ENCODE peak calls at places on chromosomes 13 and 19, in ten cellular contexts. One of them, this sample, is unnamed.

GRCh38 chr19:58042709-58043340 is 9.0 kb downstream of the ZSCAN1 start:
- DNase-seq in tibial artery: no peak
- DNase-seq in MM.1S: no peak
- DNase-seq in smooth muscle cell of the brain vasculature: no peak
- DNase-seq in kidney: no peak
- DNase-seq in activated CD4-positive, alpha-beta T cell treated with anti-CD3 and anti-CD28 coated beads, Interleukin-2, amount 50 U/mL, for 48 hours: no peak
- DNase-seq in HL-60: no peak
- DNase-seq in iPS-NIHi11: peak; percentile 69
- DNase-seq in skeletal muscle cell: no peak
- DNase-seq in cardiac muscle cell: no peak
- DNase-seq in this sample: no peak

GRCh38 chr13:80040219-80040976 is 300.5 kb downstream of the SPRY2 start:
- DNase-seq in cardiac muscle cell: no peak
- DNase-seq in smooth muscle cell of the brain vasculature: peak; percentile 36
- DNase-seq in skeletal muscle cell: peak; percentile 98
- DNase-seq in tibial artery: no peak
- DNase-seq in kidney: no peak
- DNase-seq in MM.1S: no peak
- DNase-seq in iPS-NIHi11: no peak
- DNase-seq in activated CD4-positive, alpha-beta T cell treated with anti-CD3 and anti-CD28 coated beads, Interleukin-2, amount 50 U/mL, for 48 hours: no peak
- DNase-seq in HL-60: no peak
- DNase-seq in this sample: no peak

GRCh38 chr13:41897126-41897525 is 63.8 kb downstream of the VWA8 start:
- DNase-seq in skeletal muscle cell: no peak
- DNase-seq in cardiac muscle cell: no peak
- DNase-seq in kidney: no peak
- DNase-seq in tibial artery: no peak
- DNase-seq in HL-60: no peak
- DNase-seq in iPS-NIHi11: no peak
- DNase-seq in activated CD4-positive, alpha-beta T cell treated with anti-CD3 and anti-CD28 coated beads, Interleukin-2, amount 50 U/mL, for 48 hours: no peak
- DNase-seq in MM.1S: no peak
- DNase-seq in smooth muscle cell of the brain vasculature: no peak
- DNase-seq in this sample: no peak

GRCh38 chr13:67225252-67226159 is 4.6 kb downstream of the PCDH9 start:
- DNase-seq in cardiac muscle cell: no peak
- DNase-seq in kidney: no peak
- DNase-seq in iPS-NIHi11: no peak
- DNase-seq in MM.1S: no peak
- DNase-seq in HL-60: no peak
- DNase-seq in smooth muscle cell of the brain vasculature: no peak
- DNase-seq in tibial artery: no peak
- DNase-seq in skeletal muscle cell: no peak
- DNase-seq in activated CD4-positive, alpha-beta T cell treated with anti-CD3 and anti-CD28 coated beads, Interleukin-2, amount 50 U/mL, for 48 hours: no peak
- DNase-seq in this sample: no peak

GRCh38 chr13:100175078-100175802 is 86.3 kb downstream of the PCCA start:
- DNase-seq in smooth muscle cell of the brain vasculature: no peak
- DNase-seq in activated CD4-positive, alpha-beta T cell treated with anti-CD3 and anti-CD28 coated beads, Interleukin-2, amount 50 U/mL, for 48 hours: no peak
- DNase-seq in HL-60: no peak
- DNase-seq in cardiac muscle cell: no peak
- DNase-seq in skeletal muscle cell: no peak
- DNase-seq in iPS-NIHi11: no peak
- DNase-seq in tibial artery: no peak
- DNase-seq in MM.1S: no peak
- DNase-seq in kidney: no peak
- DNase-seq in this sample: no peak

GRCh38 chr19:13002389-13002898 is 7.2 kb downstream of the NFIX start:
- DNase-seq in activated CD4-positive, alpha-beta T cell treated with anti-CD3 and anti-CD28 coated beads, Interleukin-2, amount 50 U/mL, for 48 hours: no peak
- DNase-seq in kidney: no peak
- DNase-seq in smooth muscle cell of the brain vasculature: no peak
- DNase-seq in tibial artery: no peak
- DNase-seq in MM.1S: no peak
- DNase-seq in HL-60: no peak
- DNase-seq in skeletal muscle cell: no peak
- DNase-seq in iPS-NIHi11: no peak
- DNase-seq in cardiac muscle cell: no peak
- DNase-seq in this sample: no peak

GRCh38 chr19:17686592-17687042 is 1.5 kb downstream of the UNC13A start:
- DNase-seq in skeletal muscle cell: no peak
- DNase-seq in tibial artery: no peak
- DNase-seq in HL-60: no peak
- DNase-seq in activated CD4-positive, alpha-beta T cell treated with anti-CD3 and anti-CD28 coated beads, Interleukin-2, amount 50 U/mL, for 48 hours: no peak
- DNase-seq in cardiac muscle cell: peak; percentile 5
- DNase-seq in smooth muscle cell of the brain vasculature: no peak
- DNase-seq in MM.1S: no peak
- DNase-seq in kidney: peak; percentile 81
- DNase-seq in iPS-NIHi11: peak; percentile 86
- DNase-seq in this sample: no peak

GRCh38 chr13:113058988-113059850 is 46.4 kb upstream of the F7 start:
- DNase-seq in cardiac muscle cell: no peak
- DNase-seq in activated CD4-positive, alpha-beta T cell treated with anti-CD3 and anti-CD28 coated beads, Interleukin-2, amount 50 U/mL, for 48 hours: no peak
- DNase-seq in kidney: peak; percentile 43
- DNase-seq in iPS-NIHi11: no peak
- DNase-seq in tibial artery: no peak
- DNase-seq in HL-60: no peak
- DNase-seq in smooth muscle cell of the brain vasculature: no peak
- DNase-seq in skeletal muscle cell: no peak
- DNase-seq in MM.1S: no peak
- DNase-seq in this sample: no peak

GRCh38 chr19:17070912-17071311 is 4.3 kb downstream of the HAUS8 start:
- DNase-seq in smooth muscle cell of the brain vasculature: no peak
- DNase-seq in tibial artery: no peak
- DNase-seq in HL-60: no peak
- DNase-seq in iPS-NIHi11: no peak
- DNase-seq in kidney: no peak
- DNase-seq in MM.1S: no peak
- DNase-seq in cardiac muscle cell: no peak
- DNase-seq in skeletal muscle cell: no peak
- DNase-seq in activated CD4-positive, alpha-beta T cell treated with anti-CD3 and anti-CD28 coated beads, Interleukin-2, amount 50 U/mL, for 48 hours: no peak
- DNase-seq in this sample: no peak

GRCh38 chr19:39131255-39131755 is 5.7 kb downstream of the PAK4 start:
- DNase-seq in iPS-NIHi11: no peak
- DNase-seq in HL-60: no peak
- DNase-seq in tibial artery: no peak
- DNase-seq in cardiac muscle cell: no peak
- DNase-seq in smooth muscle cell of the brain vasculature: no peak
- DNase-seq in activated CD4-positive, alpha-beta T cell treated with anti-CD3 and anti-CD28 coated beads, Interleukin-2, amount 50 U/mL, for 48 hours: no peak
- DNase-seq in MM.1S: no peak
- DNase-seq in skeletal muscle cell: no peak
- DNase-seq in kidney: peak; percentile 84
- DNase-seq in this sample: no peak

GRCh38 chr13:26721251-26721939 is 39.2 kb downstream of the GPR12 start:
- DNase-seq in HL-60: peak; percentile 28
- DNase-seq in activated CD4-positive, alpha-beta T cell treated with anti-CD3 and anti-CD28 coated beads, Interleukin-2, amount 50 U/mL, for 48 hours: peak; percentile 39
- DNase-seq in skeletal muscle cell: no peak
- DNase-seq in kidney: no peak
- DNase-seq in MM.1S: no peak
- DNase-seq in tibial artery: no peak
- DNase-seq in cardiac muscle cell: no peak
- DNase-seq in smooth muscle cell of the brain vasculature: no peak
- DNase-seq in iPS-NIHi11: no peak
- DNase-seq in this sample: no peak

GRCh38 chr13:112616586-112617381 is 28.8 kb upstream of the TUBGCP3 start:
- DNase-seq in tibial artery: no peak
- DNase-seq in cardiac muscle cell: peak; percentile 53
- DNase-seq in smooth muscle cell of the brain vasculature: no peak
- DNase-seq in activated CD4-positive, alpha-beta T cell treated with anti-CD3 and anti-CD28 coated beads, Interleukin-2, amount 50 U/mL, for 48 hours: peak; percentile 21
- DNase-seq in iPS-NIHi11: peak; percentile 73
- DNase-seq in kidney: peak; percentile 13
- DNase-seq in skeletal muscle cell: no peak
- DNase-seq in MM.1S: peak; percentile 36
- DNase-seq in HL-60: peak; percentile 35
- DNase-seq in this sample: peak; percentile 62

GRCh38 chr13:32252812-32253440 is 62.2 kb downstream of the ZAR1L start:
- DNase-seq in tibial artery: no peak
- DNase-seq in HL-60: no peak
- DNase-seq in MM.1S: no peak
- DNase-seq in activated CD4-positive, alpha-beta T cell treated with anti-CD3 and anti-CD28 coated beads, Interleukin-2, amount 50 U/mL, for 48 hours: no peak
- DNase-seq in kidney: no peak
- DNase-seq in skeletal muscle cell: no peak
- DNase-seq in smooth muscle cell of the brain vasculature: no peak
- DNase-seq in iPS-NIHi11: no peak
- DNase-seq in cardiac muscle cell: no peak
- DNase-seq in this sample: no peak

GRCh38 chr13:40660270-40660669 is 6.2 kb downstream of the FOXO1 start:
- DNase-seq in HL-60: no peak
- DNase-seq in smooth muscle cell of the brain vasculature: no peak
- DNase-seq in kidney: no peak
- DNase-seq in cardiac muscle cell: no peak
- DNase-seq in activated CD4-positive, alpha-beta T cell treated with anti-CD3 and anti-CD28 coated beads, Interleukin-2, amount 50 U/mL, for 48 hours: no peak
- DNase-seq in skeletal muscle cell: no peak
- DNase-seq in iPS-NIHi11: no peak
- DNase-seq in MM.1S: no peak
- DNase-seq in tibial artery: no peak
- DNase-seq in this sample: no peak

GRCh38 chr19:34686455-34686854 is 9.0 kb downstream of the ZNF302 start:
- DNase-seq in tibial artery: no peak
- DNase-seq in cardiac muscle cell: no peak
- DNase-seq in kidney: no peak
- DNase-seq in iPS-NIHi11: no peak
- DNase-seq in MM.1S: no peak
- DNase-seq in HL-60: no peak
- DNase-seq in skeletal muscle cell: no peak
- DNase-seq in activated CD4-positive, alpha-beta T cell treated with anti-CD3 and anti-CD28 coated beads, Interleukin-2, amount 50 U/mL, for 48 hours: no peak
- DNase-seq in smooth muscle cell of the brain vasculature: no peak
- DNase-seq in this sample: no peak

GRCh38 chr13:51286135-51287002 is 53.1 kb upstream of the SERPINE3 start:
- DNase-seq in tibial artery: peak; percentile 62
- DNase-seq in activated CD4-positive, alpha-beta T cell treated with anti-CD3 and anti-CD28 coated beads, Interleukin-2, amount 50 U/mL, for 48 hours: peak; percentile 86
- DNase-seq in iPS-NIHi11: peak; percentile 83
- DNase-seq in smooth muscle cell of the brain vasculature: peak; percentile 50
- DNase-seq in skeletal muscle cell: no peak
- DNase-seq in MM.1S: peak; percentile 52
- DNase-seq in cardiac muscle cell: peak; percentile 84
- DNase-seq in kidney: peak; percentile 88
- DNase-seq in HL-60: peak; percentile 33
- DNase-seq in this sample: peak; percentile 55

GRCh38 chr19:48826606-48827020 is 9.7 kb downstream of the HSD17B14 start:
- DNase-seq in kidney: no peak
- DNase-seq in iPS-NIHi11: no peak
- DNase-seq in skeletal muscle cell: no peak
- DNase-seq in activated CD4-positive, alpha-beta T cell treated with anti-CD3 and anti-CD28 coated beads, Interleukin-2, amount 50 U/mL, for 48 hours: no peak
- DNase-seq in MM.1S: no peak
- DNase-seq in HL-60: no peak
- DNase-seq in tibial artery: no peak
- DNase-seq in smooth muscle cell of the brain vasculature: no peak
- DNase-seq in cardiac muscle cell: no peak
- DNase-seq in this sample: no peak

GRCh38 chr19:20969498-20969897 is 46.4 kb downstream of the ZNF85 start:
- DNase-seq in smooth muscle cell of the brain vasculature: no peak
- DNase-seq in activated CD4-positive, alpha-beta T cell treated with anti-CD3 and anti-CD28 coated beads, Interleukin-2, amount 50 U/mL, for 48 hours: no peak
- DNase-seq in skeletal muscle cell: no peak
- DNase-seq in kidney: no peak
- DNase-seq in MM.1S: no peak
- DNase-seq in tibial artery: no peak
- DNase-seq in HL-60: no peak
- DNase-seq in iPS-NIHi11: no peak
- DNase-seq in cardiac muscle cell: no peak
- DNase-seq in this sample: no peak

GRCh38 chr13:40187836-40188591 is 478.4 kb downstream of the FOXO1 start:
- DNase-seq in activated CD4-positive, alpha-beta T cell treated with anti-CD3 and anti-CD28 coated beads, Interleukin-2, amount 50 U/mL, for 48 hours: peak; percentile 52
- DNase-seq in HL-60: no peak
- DNase-seq in cardiac muscle cell: no peak
- DNase-seq in skeletal muscle cell: no peak
- DNase-seq in MM.1S: no peak
- DNase-seq in tibial artery: no peak
- DNase-seq in smooth muscle cell of the brain vasculature: peak; percentile 28
- DNase-seq in kidney: no peak
- DNase-seq in iPS-NIHi11: no peak
- DNase-seq in this sample: no peak

GRCh38 chr19:56837892-56838679 is 2.4 kb downstream of the PEG3 start:
- DNase-seq in activated CD4-positive, alpha-beta T cell treated with anti-CD3 and anti-CD28 coated beads, Interleukin-2, amount 50 U/mL, for 48 hours: no peak
- DNase-seq in kidney: peak; percentile 91
- DNase-seq in iPS-NIHi11: no peak
- DNase-seq in cardiac muscle cell: no peak
- DNase-seq in HL-60: peak; percentile 76
- DNase-seq in skeletal muscle cell: no peak
- DNase-seq in smooth muscle cell of the brain vasculature: no peak
- DNase-seq in tibial artery: peak; percentile 80
- DNase-seq in MM.1S: no peak
- DNase-seq in this sample: peak; percentile 46

GRCh38 chr19:13277104-13277809 is 127.0 kb downstream of the IER2 start:
- DNase-seq in tibial artery: peak; percentile 34
- DNase-seq in MM.1S: peak; percentile 78
- DNase-seq in HL-60: peak; percentile 49
- DNase-seq in skeletal muscle cell: peak; percentile 16
- DNase-seq in iPS-NIHi11: peak; percentile 77
- DNase-seq in kidney: peak; percentile 48
- DNase-seq in smooth muscle cell of the brain vasculature: peak; percentile 56
- DNase-seq in cardiac muscle cell: peak; percentile 73
- DNase-seq in activated CD4-positive, alpha-beta T cell treated with anti-CD3 and anti-CD28 coated beads, Interleukin-2, amount 50 U/mL, for 48 hours: peak; percentile 66
- DNase-seq in this sample: peak; percentile 80

GRCh38 chr19:55777528-55777927 is 8.6 kb downstream of the RFPL4AL1 start:
- DNase-seq in iPS-NIHi11: no peak
- DNase-seq in kidney: no peak
- DNase-seq in activated CD4-positive, alpha-beta T cell treated with anti-CD3 and anti-CD28 coated beads, Interleukin-2, amount 50 U/mL, for 48 hours: peak; percentile 6
- DNase-seq in smooth muscle cell of the brain vasculature: no peak
- DNase-seq in tibial artery: no peak
- DNase-seq in skeletal muscle cell: no peak
- DNase-seq in HL-60: no peak
- DNase-seq in cardiac muscle cell: no peak
- DNase-seq in MM.1S: peak; percentile 42
- DNase-seq in this sample: peak; percentile 20

GRCh38 chr13:24670927-24671326 is 9.3 kb upstream of the ATP12A start:
- DNase-seq in tibial artery: no peak
- DNase-seq in cardiac muscle cell: peak; percentile 28
- DNase-seq in smooth muscle cell of the brain vasculature: no peak
- DNase-seq in iPS-NIHi11: peak; percentile 78
- DNase-seq in MM.1S: no peak
- DNase-seq in HL-60: no peak
- DNase-seq in activated CD4-positive, alpha-beta T cell treated with anti-CD3 and anti-CD28 coated beads, Interleukin-2, amount 50 U/mL, for 48 hours: peak; percentile 27
- DNase-seq in kidney: no peak
- DNase-seq in skeletal muscle cell: no peak
- DNase-seq in this sample: peak; percentile 16

GRCh38 chr19:46739290-46739771 is 6.5 kb upstream of the FKRP start:
- DNase-seq in kidney: peak; percentile 59
- DNase-seq in skeletal muscle cell: no peak
- DNase-seq in activated CD4-positive, alpha-beta T cell treated with anti-CD3 and anti-CD28 coated beads, Interleukin-2, amount 50 U/mL, for 48 hours: no peak
- DNase-seq in MM.1S: no peak
- DNase-seq in cardiac muscle cell: peak; percentile 70
- DNase-seq in iPS-NIHi11: no peak
- DNase-seq in smooth muscle cell of the brain vasculature: no peak
- DNase-seq in tibial artery: no peak
- DNase-seq in HL-60: no peak
- DNase-seq in this sample: no peak

GRCh38 chr19:55283548-55284393 is at the start of gene BRSK1:
- DNase-seq in iPS-NIHi11: peak; percentile 85
- DNase-seq in kidney: peak; percentile 87
- DNase-seq in MM.1S: no peak
- DNase-seq in HL-60: no peak
- DNase-seq in smooth muscle cell of the brain vasculature: no peak
- DNase-seq in activated CD4-positive, alpha-beta T cell treated with anti-CD3 and anti-CD28 coated beads, Interleukin-2, amount 50 U/mL, for 48 hours: peak; percentile 56
- DNase-seq in tibial artery: no peak
- DNase-seq in skeletal muscle cell: peak; percentile 14
- DNase-seq in cardiac muscle cell: peak; percentile 84
- DNase-seq in this sample: no peak

GRCh38 chr19:48501446-48501960 is 10.1 kb downstream of the LMTK3 start:
- DNase-seq in HL-60: peak; percentile 81
- DNase-seq in cardiac muscle cell: no peak
- DNase-seq in skeletal muscle cell: no peak
- DNase-seq in tibial artery: no peak
- DNase-seq in MM.1S: peak; percentile 74
- DNase-seq in smooth muscle cell of the brain vasculature: no peak
- DNase-seq in kidney: peak; percentile 94
- DNase-seq in activated CD4-positive, alpha-beta T cell treated with anti-CD3 and anti-CD28 coated beads, Interleukin-2, amount 50 U/mL, for 48 hours: peak; percentile 66
- DNase-seq in iPS-NIHi11: peak; percentile 80
- DNase-seq in this sample: no peak

GRCh38 chr13:33080962-33081655 is 64.9 kb downstream of the KL start:
- DNase-seq in tibial artery: no peak
- DNase-seq in skeletal muscle cell: peak; percentile 34
- DNase-seq in HL-60: no peak
- DNase-seq in kidney: no peak
- DNase-seq in cardiac muscle cell: no peak
- DNase-seq in smooth muscle cell of the brain vasculature: peak; percentile 50
- DNase-seq in iPS-NIHi11: no peak
- DNase-seq in activated CD4-positive, alpha-beta T cell treated with anti-CD3 and anti-CD28 coated beads, Interleukin-2, amount 50 U/mL, for 48 hours: no peak
- DNase-seq in MM.1S: no peak
- DNase-seq in this sample: no peak

GRCh38 chr13:80006940-80007339 is 334.0 kb downstream of the SPRY2 start:
- DNase-seq in skeletal muscle cell: no peak
- DNase-seq in iPS-NIHi11: no peak
- DNase-seq in smooth muscle cell of the brain vasculature: no peak
- DNase-seq in kidney: no peak
- DNase-seq in activated CD4-positive, alpha-beta T cell treated with anti-CD3 and anti-CD28 coated beads, Interleukin-2, amount 50 U/mL, for 48 hours: no peak
- DNase-seq in tibial artery: no peak
- DNase-seq in HL-60: no peak
- DNase-seq in MM.1S: no peak
- DNase-seq in cardiac muscle cell: no peak
- DNase-seq in this sample: no peak

This sample was measured in erythroblast.